ENCODE peak calls at places on chromosomes 16 and 17, in six cellular contexts. One of them, this sample, is unnamed.

GRCh38 chr16:59090501-59090900 is 356.4 kb upstream of the GOT2 start:
- DNase-seq in SK-N-SH: no peak
- DNase-seq in GM12878: no peak
- DNase-seq in K562: no peak
- DNase-seq in HepG2: no peak
- DNase-seq in H1: no peak
- DNase-seq in this sample: no peak

GRCh38 chr17:31627960-31628359 is 231.1 kb downstream of the COPRS start:
- DNase-seq in K562: no peak
- DNase-seq in GM12878: no peak
- DNase-seq in H1: no peak
- DNase-seq in SK-N-SH: no peak
- DNase-seq in HepG2: no peak
- DNase-seq in this sample: no peak

GRCh38 chr16:9713151-9713550 is 469.1 kb downstream of the GRIN2A start:
- DNase-seq in SK-N-SH: no peak
- DNase-seq in K562: no peak
- DNase-seq in HepG2: no peak
- DNase-seq in H1: no peak
- DNase-seq in GM12878: no peak
- DNase-seq in this sample: no peak

GRCh38 chr16:67279296-67280089 is at the start of gene PLEKHG4:
- DNase-seq in GM12878: peak
- DNase-seq in SK-N-SH: peak
- DNase-seq in H1: peak
- DNase-seq in K562: no peak
- DNase-seq in HepG2: peak
- DNase-seq in this sample: peak

GRCh38 chr17:19278729-19279128 is 41.6 kb downstream of the EPN2 start:
- DNase-seq in SK-N-SH: no peak
- DNase-seq in H1: no peak
- DNase-seq in GM12878: no peak
- DNase-seq in K562: no peak
- DNase-seq in HepG2: no peak
- DNase-seq in this sample: no peak

GRCh38 chr17:193426-193810 is 12.0 kb upstream of the DOC2B start:
- DNase-seq in H1: no peak
- DNase-seq in GM12878: no peak
- DNase-seq in K562: no peak
- DNase-seq in HepG2: no peak
- DNase-seq in SK-N-SH: no peak
- DNase-seq in this sample: no peak

GRCh38 chr17:47172698-47173565 is 16.2 kb downstream of the CDC27 start:
- DNase-seq in H1: no peak
- DNase-seq in HepG2: no peak
- DNase-seq in GM12878: no peak
- DNase-seq in K562: no peak
- DNase-seq in SK-N-SH: no peak
- DNase-seq in this sample: no peak

GRCh38 chr16:51129105-51129504 is 22.0 kb downstream of the SALL1 start:
- DNase-seq in HepG2: no peak
- DNase-seq in H1: peak
- DNase-seq in SK-N-SH: no peak
- DNase-seq in K562: no peak
- DNase-seq in GM12878: no peak
- DNase-seq in this sample: no peak

GRCh38 chr17:17525331-17525730 is 29.1 kb upstream of the RASD1 start:
- DNase-seq in K562: no peak
- DNase-seq in SK-N-SH: no peak
- DNase-seq in GM12878: no peak
- DNase-seq in HepG2: no peak
- DNase-seq in H1: no peak
- DNase-seq in this sample: no peak

GRCh38 chr17:73201215-73202069 is 8.6 kb downstream of the COG1 start:
- DNase-seq in GM12878: no peak
- DNase-seq in HepG2: peak
- DNase-seq in SK-N-SH: no peak
- DNase-seq in K562: peak
- DNase-seq in H1: no peak
- DNase-seq in this sample: no peak

GRCh38 chr16:11396241-11397048 is 51.2 kb downstream of the RMI2 start:
- DNase-seq in SK-N-SH: peak
- DNase-seq in K562: peak
- DNase-seq in GM12878: no peak
- DNase-seq in H1: peak
- DNase-seq in HepG2: peak
- DNase-seq in this sample: peak
- H3K4me3 ChIP-seq in SK-N-SH: no peak
- H3K4me3 ChIP-seq in K562: no peak
- H3K4me3 ChIP-seq in GM12878: no peak
- H3K4me3 ChIP-seq in H1: no peak
- H3K4me3 ChIP-seq in HepG2: peak
- H3K4me3 ChIP-seq in this sample: no peak

GRCh38 chr17:77719806-77720205 is 238.7 kb upstream of the TNRC6C start:
- DNase-seq in SK-N-SH: no peak
- DNase-seq in HepG2: no peak
- DNase-seq in GM12878: no peak
- DNase-seq in H1: no peak
- DNase-seq in K562: no peak
- DNase-seq in this sample: no peak

GRCh38 chr17:77720946-77721822 is 237.3 kb upstream of the TNRC6C start:
- DNase-seq in K562: no peak
- DNase-seq in H1: peak
- DNase-seq in GM12878: no peak
- DNase-seq in HepG2: no peak
- DNase-seq in SK-N-SH: no peak
- DNase-seq in this sample: no peak

GRCh38 chr17:77723071-77723908 is 235.2 kb upstream of the TNRC6C start:
- DNase-seq in K562: no peak
- DNase-seq in SK-N-SH: no peak
- DNase-seq in GM12878: no peak
- DNase-seq in H1: peak
- DNase-seq in HepG2: no peak
- DNase-seq in this sample: no peak

GRCh38 chr17:77722366-77722765 is 236.1 kb upstream of the TNRC6C start:
- DNase-seq in H1: peak
- DNase-seq in SK-N-SH: no peak
- DNase-seq in K562: no peak
- DNase-seq in GM12878: no peak
- DNase-seq in HepG2: no peak
- DNase-seq in this sample: no peak

DNA sequence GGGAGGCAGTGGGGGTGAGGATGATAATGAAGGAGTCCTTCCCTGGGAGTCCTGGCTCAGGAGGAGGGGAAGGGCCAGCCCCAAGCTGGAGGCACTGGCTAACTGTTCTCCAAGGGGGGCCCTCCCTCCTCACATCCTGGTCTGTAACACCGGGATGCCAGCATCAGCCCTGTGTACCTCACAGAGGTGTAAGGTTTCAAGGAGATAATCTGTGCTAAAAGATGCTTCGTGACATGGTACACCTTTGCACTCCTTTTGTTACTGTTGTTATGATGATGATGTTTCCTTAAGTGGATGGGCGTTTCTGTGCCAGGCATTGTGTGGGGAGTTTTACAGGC is 236.7 kb upstream of the TNRC6C start:
- DNase-seq in H1: no peak
- DNase-seq in SK-N-SH: no peak
- DNase-seq in HepG2: no peak
- DNase-seq in GM12878: no peak
- DNase-seq in K562: no peak
- DNase-seq in this sample: no peak
- TF ChIP-seq GABPA in H1: no peak
- TF ChIP-seq GABPA in SK-N-SH: no peak
- TF ChIP-seq GABPA in HepG2: no peak
- TF ChIP-seq GABPA in GM12878: no peak
- TF ChIP-seq GABPA in K562: no peak
- TF ChIP-seq GABPA in this sample: no peak

DNA sequence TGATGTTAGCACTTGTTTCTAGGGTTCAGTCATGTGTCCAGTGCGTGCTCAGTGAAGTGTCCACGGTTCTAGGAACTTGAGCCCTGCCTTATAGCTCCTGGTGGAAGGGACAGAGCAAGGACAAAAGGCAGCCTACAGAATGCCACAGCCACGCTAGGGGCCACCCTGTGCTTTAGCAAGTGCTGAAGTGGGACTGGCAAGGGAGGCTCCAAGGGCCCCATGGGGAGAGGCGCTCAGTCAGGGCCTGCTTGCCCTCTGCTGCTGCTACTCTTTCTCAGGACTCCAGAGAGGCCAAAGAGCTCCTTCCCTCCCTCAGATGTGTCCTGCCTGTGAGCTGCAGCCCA is 6.8 kb downstream of the NT5C start:
- DNase-seq in GM12878: no peak
- DNase-seq in H1: no peak
- DNase-seq in SK-N-SH: no peak
- DNase-seq in K562: no peak
- DNase-seq in HepG2: no peak
- DNase-seq in this sample: no peak
- H3K4me3 ChIP-seq in GM12878: no peak
- H3K4me3 ChIP-seq in H1: no peak
- H3K4me3 ChIP-seq in SK-N-SH: no peak
- H3K4me3 ChIP-seq in K562: no peak
- H3K4me3 ChIP-seq in HepG2: no peak
- H3K4me3 ChIP-seq in this sample: no peak

DNA sequence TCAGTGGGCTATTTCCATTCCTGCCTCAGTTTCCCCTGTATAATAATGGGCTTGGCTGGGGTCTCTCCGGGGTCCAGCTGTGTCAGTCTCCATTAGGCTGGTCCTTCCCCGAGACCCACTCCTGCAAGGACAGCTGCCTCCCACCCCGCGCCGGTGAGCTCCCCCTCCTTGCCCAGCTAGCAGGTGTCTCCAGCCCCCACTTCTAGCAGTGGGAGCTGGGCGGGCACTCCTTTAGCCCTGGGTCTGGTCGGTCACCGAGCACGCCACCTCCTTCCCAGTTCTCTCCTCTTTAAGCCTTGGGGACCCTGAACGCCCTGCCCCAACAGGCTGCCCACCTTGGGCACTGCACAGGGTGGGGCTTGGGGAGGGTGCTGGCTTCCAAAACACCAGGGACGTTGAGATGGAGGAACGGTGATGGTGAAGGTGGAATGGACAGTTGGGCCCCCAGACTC is 10.5 kb downstream of the TBX2 start:
- DNase-seq in H1: no peak
- DNase-seq in K562: no peak
- DNase-seq in HepG2: no peak
- DNase-seq in GM12878: no peak
- DNase-seq in SK-N-SH: peak
- DNase-seq in this sample: no peak
- TF ChIP-seq GABPA in H1: no peak
- TF ChIP-seq GABPA in K562: no peak
- TF ChIP-seq GABPA in HepG2: no peak
- TF ChIP-seq GABPA in GM12878: no peak
- TF ChIP-seq GABPA in SK-N-SH: no peak
- TF ChIP-seq GABPA in this sample: no peak

GRCh38 chr16:30747799-30748633 is at the start of gene PHKG2:
- DNase-seq in SK-N-SH: peak
- DNase-seq in K562: peak
- DNase-seq in H1: peak
- DNase-seq in GM12878: peak
- DNase-seq in HepG2: peak
- DNase-seq in this sample: peak

GRCh38 chr16:30748634-30749445 is 615 bp downstream of the PHKG2 start:
- DNase-seq in HepG2: no peak
- DNase-seq in K562: no peak
- DNase-seq in SK-N-SH: peak
- DNase-seq in H1: peak
- DNase-seq in GM12878: no peak
- DNase-seq in this sample: peak

GRCh38 chr16:30745082-30745481 is 3.1 kb upstream of the PHKG2 start:
- DNase-seq in HepG2: peak
- DNase-seq in GM12878: no peak
- DNase-seq in H1: no peak
- DNase-seq in SK-N-SH: no peak
- DNase-seq in K562: no peak
- DNase-seq in this sample: no peak

GRCh38 chr16:30746638-30747160 is 1.5 kb upstream of the PHKG2 start:
- DNase-seq in K562: no peak
- DNase-seq in GM12878: no peak
- DNase-seq in H1: no peak
- DNase-seq in SK-N-SH: no peak
- DNase-seq in HepG2: no peak
- DNase-seq in this sample: no peak

DNA sequence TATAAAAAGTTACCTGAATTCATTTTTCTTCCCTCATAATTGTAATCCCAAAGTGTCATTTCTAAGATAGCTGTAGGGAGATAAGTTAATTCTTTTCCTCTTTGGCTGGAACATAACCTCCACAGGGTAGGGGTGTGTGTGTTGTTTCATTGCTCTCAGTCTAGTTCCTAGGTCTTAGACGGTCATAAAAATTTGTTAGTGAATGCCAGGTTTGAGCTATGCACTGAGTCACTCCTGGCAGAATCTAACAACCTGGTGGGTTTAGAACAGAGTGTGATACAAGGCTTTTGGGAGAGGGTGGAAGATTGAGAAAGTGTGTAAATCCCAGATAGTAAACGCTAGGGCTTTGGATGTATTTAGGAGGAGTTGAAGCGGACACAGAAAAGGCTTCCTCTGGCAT is 894 bp upstream of the PHKG2 start:
- DNase-seq in H1: no peak
- DNase-seq in SK-N-SH: no peak
- DNase-seq in K562: no peak
- DNase-seq in GM12878: no peak
- DNase-seq in HepG2: no peak
- DNase-seq in this sample: no peak
- H3K4me3 ChIP-seq in H1: peak
- H3K4me3 ChIP-seq in SK-N-SH: peak
- H3K4me3 ChIP-seq in K562: peak
- H3K4me3 ChIP-seq in GM12878: peak
- H3K4me3 ChIP-seq in HepG2: peak
- H3K4me3 ChIP-seq in this sample: no peak

GRCh38 chr16:69772560-69773254 is 10.6 kb downstream of the WWP2 start:
- DNase-seq in HepG2: no peak
- DNase-seq in GM12878: no peak
- DNase-seq in H1: no peak
- DNase-seq in SK-N-SH: no peak
- DNase-seq in K562: no peak
- DNase-seq in this sample: no peak
- TF ChIP-seq GABPA in HepG2: no peak
- TF ChIP-seq GABPA in GM12878: no peak
- TF ChIP-seq GABPA in H1: no peak
- TF ChIP-seq GABPA in SK-N-SH: no peak
- TF ChIP-seq GABPA in K562: no peak
- TF ChIP-seq GABPA in this sample: no peak

GRCh38 chr17:72117748-72118587 is 2.9 kb upstream of the SOX9 start:
- DNase-seq in HepG2: no peak
- DNase-seq in SK-N-SH: peak
- DNase-seq in H1: peak
- DNase-seq in K562: no peak
- DNase-seq in GM12878: no peak
- DNase-seq in this sample: no peak
- H3K4me3 ChIP-seq in HepG2: peak
- H3K4me3 ChIP-seq in SK-N-SH: no peak
- H3K4me3 ChIP-seq in H1: peak
- H3K4me3 ChIP-seq in K562: no peak
- H3K4me3 ChIP-seq in GM12878: peak
- H3K4me3 ChIP-seq in this sample: no peak

This sample was measured in HL-60.